ENCODE peak calls at places on chromosomes 7 and 10, in four cellular contexts. P, W, O and H are unnamed samples.

GRCh38 chr7:20307901-20308300 is 22.8 kb upstream of the ITGB8 start:
- DNase-seq in P (no peak), W (peak; percentile 19), O (no peak), H (no peak)

GRCh38 chr10:12067336-12067735 is 1.4 kb upstream of the DHTKD1 start:
- DNase-seq in P (no peak), W (no peak), O (no peak), H (no peak)

GRCh38 chr7:92275327-92275726 is 29.6 kb downstream of the ANKIB1 start:
- DNase-seq in P (no peak), W (no peak), O (no peak), H (no peak)

GRCh38 chr7:5495581-5496375 is 72.1 kb upstream of the TNRC18 start:
- DNase-seq in P (no peak), W (no peak), O (no peak), H (no peak)

GRCh38 chr7:44103941-44104879 is at the start of gene AEBP1:
- DNase-seq in P (no peak), W (no peak), O (peak; percentile 96), H (no peak)

GRCh38 chr7:77570330-77571011 is 33.4 kb downstream of the PTPN12 start:
- DNase-seq in P (peak; percentile 41), W (no peak), O (no peak), H (no peak)

GRCh38 chr7:42794673-42795072 is 117.2 kb downstream of the C7orf25 start:
- DNase-seq in P (no peak), W (no peak), O (no peak), H (no peak)

GRCh38 chr7:44965937-44966730 is 12.7 kb downstream of the MYO1G start:
- DNase-seq in P (no peak), W (no peak), O (peak; percentile 24), H (no peak)

GRCh38 chr10:51960494-51960895 is 261.1 kb upstream of the CSTF2T start:
- DNase-seq in P (peak; percentile 3), W (peak; percentile 16), O (peak; percentile 34), H (peak; percentile 10)

GRCh38 chr7:157177997-157178396 is 39.3 kb downstream of the UBE3C start:
- DNase-seq in P (no peak), W (no peak), O (no peak), H (no peak)

DNA sequence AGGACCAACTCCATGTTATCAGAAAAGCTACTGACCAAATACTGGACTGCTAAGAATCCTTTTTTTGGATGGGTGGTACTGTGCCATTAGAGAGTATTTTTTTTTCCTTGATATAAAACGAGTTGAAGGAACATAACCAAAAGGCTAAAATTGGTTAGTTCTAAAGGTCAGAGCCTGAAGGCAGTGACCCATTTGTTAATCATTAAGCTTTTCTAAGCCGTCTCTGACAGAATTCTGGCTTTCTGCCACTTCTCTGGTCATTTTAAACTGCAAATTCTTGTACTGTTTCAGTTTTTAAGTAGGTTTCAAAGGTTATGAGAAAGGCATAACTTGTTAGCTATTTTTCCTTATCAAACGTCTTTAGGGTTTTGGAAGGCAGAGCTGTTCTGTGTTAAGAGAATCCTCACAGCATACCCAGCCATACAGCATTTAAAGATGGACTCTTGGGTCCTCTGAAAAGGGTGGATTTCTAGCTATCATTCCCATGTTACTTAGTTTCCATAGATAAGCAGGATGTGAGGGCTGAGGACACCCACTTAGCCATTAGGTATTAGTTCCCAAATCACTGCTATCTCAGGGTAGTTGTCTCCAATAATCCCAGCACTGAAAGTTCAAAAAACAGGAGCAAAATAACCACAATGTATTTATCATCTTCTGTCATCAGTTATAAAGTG is 196.8 kb downstream of the RNLS start:
- DNase-seq in P (peak; percentile 53), W (no peak), O (peak; percentile 18), H (no peak)
- TF ChIP-seq ELF1 in P (no peak), W (no peak), O (no peak), H (no peak)

GRCh38 chr7:1340031-1340430 is 107.4 kb downstream of the UNCX start:
- DNase-seq in P (no peak), W (no peak), O (no peak), H (no peak)
- TF ChIP-seq ELF1 in P (no peak), W (no peak), O (no peak), H (no peak)

DNA sequence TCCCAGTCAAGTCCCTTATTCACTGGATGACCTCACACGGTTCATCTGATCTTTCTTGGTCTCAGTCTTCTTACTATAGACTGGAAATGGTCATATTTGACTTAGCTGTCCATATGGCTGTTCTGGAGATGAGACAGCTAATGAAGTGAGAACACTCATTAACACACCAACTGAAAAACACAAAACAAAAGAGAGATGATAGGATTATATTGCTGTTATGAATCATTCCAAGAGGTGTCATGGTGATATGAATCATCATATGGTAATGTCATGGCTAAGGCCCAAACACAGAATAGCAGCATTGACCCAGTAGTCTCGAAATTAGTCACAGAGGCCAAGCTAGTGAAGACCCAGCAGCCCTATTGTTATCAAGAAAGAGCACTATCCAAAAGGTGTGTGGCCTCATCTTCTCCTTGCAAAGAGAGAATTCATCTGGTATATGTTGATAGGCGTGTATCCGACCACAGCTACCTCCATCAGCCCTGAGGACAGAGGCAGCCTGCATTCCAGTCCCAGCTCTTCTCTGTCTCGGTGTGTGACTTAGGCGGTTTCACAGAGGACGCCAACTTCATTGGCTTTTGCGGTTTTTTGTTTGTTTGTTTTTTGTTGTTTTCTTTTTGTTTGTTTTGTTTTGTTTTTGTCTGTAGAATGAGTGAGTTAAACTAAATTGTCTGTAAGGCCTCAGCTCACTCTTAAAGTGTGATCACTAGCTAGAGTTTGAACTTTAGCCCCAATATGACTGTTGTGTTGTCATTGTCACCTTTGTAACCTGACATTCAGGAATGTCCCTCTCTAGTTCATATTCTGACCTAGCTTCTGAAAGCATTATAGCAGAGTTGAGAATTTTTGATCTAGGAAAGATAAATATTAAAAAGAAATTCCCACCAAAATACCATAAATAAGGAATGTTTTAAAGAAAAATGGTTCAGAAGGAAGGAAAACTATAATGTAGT is 97.4 kb upstream of the PDCD4 start:
- DNase-seq in P (peak; percentile 55), W (peak; percentile 78), O (no peak), H (peak; percentile 92)
- TF ChIP-seq ELF1 in P (no peak), W (no peak), O (no peak), H (no peak)

DNA sequence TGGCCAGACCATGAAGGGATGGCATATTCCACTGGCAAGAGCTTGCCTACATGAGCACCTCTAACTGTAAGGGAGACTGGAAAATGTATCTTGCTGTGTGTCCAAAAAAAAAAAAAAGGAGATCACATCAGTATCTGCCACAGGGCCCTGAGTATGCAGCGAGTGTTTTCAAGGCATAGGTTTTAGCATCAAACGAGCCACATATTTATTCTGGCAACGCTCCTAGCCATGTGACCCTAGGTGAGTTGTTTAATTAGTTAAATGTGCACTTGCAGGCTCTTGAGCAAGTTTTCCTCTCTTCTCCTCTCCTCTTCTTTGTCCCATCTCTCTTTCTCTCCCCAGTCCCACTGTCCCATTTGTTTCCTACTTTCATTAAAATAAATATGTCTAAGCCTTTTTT is 428.7 kb upstream of the AKR1E2 start:
- DNase-seq in P (no peak), W (no peak), O (no peak), H (no peak)
- TF ChIP-seq ELF1 in P (no peak), W (no peak), O (no peak), H (no peak)

GRCh38 chr7:101115215-101115614 is 11.7 kb upstream of the SERPINE1 start:
- DNase-seq in P (no peak), W (no peak), O (no peak), H (no peak)

GRCh38 chr7:101118856-101119255 is 8.0 kb upstream of the SERPINE1 start:
- DNase-seq in P (no peak), W (no peak), O (no peak), H (no peak)

GRCh38 chr7:101119876-101120275 is 7.0 kb upstream of the SERPINE1 start:
- DNase-seq in P (no peak), W (no peak), O (no peak), H (no peak)

GRCh38 chr7:101114492-101114891 is 12.4 kb upstream of the SERPINE1 start:
- DNase-seq in P (no peak), W (no peak), O (no peak), H (no peak)

DNA sequence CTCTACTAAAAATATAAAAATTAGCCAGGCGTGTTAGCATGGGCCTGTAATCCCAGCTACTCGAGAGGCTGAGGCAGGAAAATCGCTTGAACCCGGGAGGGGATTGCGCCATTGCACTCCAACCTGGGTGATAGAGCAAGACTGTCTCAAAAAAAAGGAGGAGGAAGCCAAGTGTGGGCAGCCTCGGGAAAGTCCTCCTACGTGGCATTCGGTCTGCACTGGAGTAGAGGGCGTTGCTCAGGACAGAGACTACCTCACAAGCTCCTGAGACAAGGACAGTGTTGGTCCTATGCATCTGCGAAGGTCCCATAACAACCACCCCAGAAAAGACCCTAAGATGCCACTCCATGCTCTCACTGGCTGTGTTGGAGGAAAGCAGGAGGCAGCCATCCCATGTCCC is 10.0 kb upstream of the SERPINE1 start:
- DNase-seq in P (no peak), W (no peak), O (no peak), H (no peak)
- TF ChIP-seq ELF1 in P (no peak), W (no peak), O (no peak), H (no peak)

GRCh38 chr7:101127460-101128039 is 646 bp downstream of the SERPINE1 start:
- DNase-seq in P (no peak), W (no peak), O (no peak), H (no peak)

GRCh38 chr7:101126651-101127459 is at the start of gene SERPINE1:
- DNase-seq in P (peak; percentile 98), W (peak; percentile 74), O (peak; percentile 83), H (peak; percentile 86)

GRCh38 chr7:101128040-101128834 is 1.3 kb downstream of the SERPINE1 start:
- DNase-seq in P (no peak), W (peak; percentile 9), O (no peak), H (no peak)

GRCh38 chr7:101124376-101125056 is 2.4 kb upstream of the SERPINE1 start:
- DNase-seq in P (peak; percentile 84), W (no peak), O (no peak), H (no peak)

DNA sequence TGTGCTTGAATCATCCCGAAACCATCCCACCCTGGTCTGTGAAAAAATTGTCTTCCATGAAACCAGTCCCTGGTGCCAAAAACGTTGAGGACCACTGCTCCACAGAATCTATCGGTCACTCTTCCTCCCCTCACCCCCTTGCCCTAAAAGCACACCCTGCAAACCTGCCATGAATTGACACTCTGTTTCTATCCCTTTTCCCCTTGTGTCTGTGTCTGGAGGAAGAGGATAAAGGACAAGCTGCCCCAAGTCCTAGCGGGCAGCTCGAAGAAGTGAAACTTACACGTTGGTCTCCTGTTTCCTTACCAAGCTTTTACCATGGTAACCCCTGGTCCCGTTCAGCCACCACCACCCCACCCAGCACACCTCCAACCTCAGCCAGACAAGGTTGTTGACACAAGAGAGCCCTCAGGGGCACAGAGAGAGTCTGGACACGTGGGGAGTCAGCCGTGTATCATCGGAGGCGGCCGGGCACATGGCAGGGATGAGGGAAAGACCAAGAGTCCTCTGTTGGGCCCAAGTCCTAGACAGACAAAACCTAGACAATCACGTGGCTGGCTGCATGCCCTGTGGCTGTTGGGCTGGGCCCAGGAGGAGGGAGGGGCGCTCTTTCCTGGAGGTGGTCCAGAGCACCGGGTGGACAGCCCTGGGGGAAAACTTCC is 784 bp upstream of the SERPINE1 start:
- DNase-seq in P (peak; percentile 87), W (peak; percentile 25), O (no peak), H (no peak)
- TF ChIP-seq ELF1 in P (no peak), W (peak; percentile 3), O (no peak), H (no peak)